ENCODE peak calls at places on chromosome 11, in five cellular contexts. G is coronary artery, S is WTC11, P is BJ, N is AG09309. B is an unnamed sample.

GRCh38 chr11:61480936-61481335 is 27.6 kb upstream of the LRRC10B start:
- DNase-seq in G (no peak), S (peak; percentile 87), P (no peak), N (no peak), B (no peak)

GRCh38 chr11:101617735-101618332 is 34.0 kb upstream of the TRPC6 start:
- DNase-seq in G (no peak), S (peak; percentile 24), P (no peak), N (no peak), B (no peak)

GRCh38 chr11:24574461-24574860 is 77.6 kb downstream of the LUZP2 start:
- DNase-seq in G (no peak), S (no peak), P (no peak), N (no peak), B (no peak)

GRCh38 chr11:34243620-34244493 is 114.0 kb downstream of the ABTB2 start:
- DNase-seq in G (no peak), S (no peak), P (peak; percentile 17), N (no peak), B (peak; percentile 85)

GRCh38 chr11:68962527-68963250 is 18.1 kb downstream of the MRGPRD start:
- DNase-seq in G (peak; percentile 69), S (no peak), P (no peak), N (no peak), B (peak; percentile 24)

GRCh38 chr11:14041040-14041439 is 78.5 kb downstream of the SPON1 start:
- DNase-seq in G (no peak), S (no peak), P (no peak), N (no peak), B (no peak)

GRCh38 chr11:120774591-120775386 is 249.1 kb upstream of the TBCEL start:
- DNase-seq in G (no peak), S (no peak), P (no peak), N (no peak), B (no peak)

GRCh38 chr11:34609850-34610249 is 11.0 kb upstream of the EHF start:
- DNase-seq in G (no peak), S (no peak), P (no peak), N (no peak), B (no peak)

GRCh38 chr11:119339581-119340334 is 925 bp downstream of the C1QTNF5 start:
- DNase-seq in G (no peak), S (peak; percentile 85), P (no peak), N (no peak), B (peak; percentile 51)

GRCh38 chr11:93908689-93909088 is 58.3 kb upstream of the VSTM5 start:
- DNase-seq in G (no peak), S (no peak), P (peak; percentile 45), N (peak; percentile 62), B (no peak)

GRCh38 chr11:76745561-76746207 is 37.5 kb upstream of the TSKU start:
- DNase-seq in G (no peak), S (no peak), P (no peak), N (no peak), B (no peak)

GRCh38 chr11:94272738-94273313 is 31.6 kb upstream of the IZUMO1R start:
- DNase-seq in G (no peak), S (no peak), P (no peak), N (no peak), B (no peak)

GRCh38 chr11:68518191-68518590 is 57.6 kb downstream of the PPP6R3 start:
- DNase-seq in G (no peak), S (no peak), P (no peak), N (no peak), B (no peak)

GRCh38 chr11:117836077-117836960 is 11.8 kb upstream of the FXYD2 start:
- DNase-seq in G (peak; percentile 45), S (no peak), P (no peak), N (no peak), B (no peak)

GRCh38 chr11:96169250-96169649 is 173.7 kb downstream of the MAML2 start:
- DNase-seq in G (no peak), S (no peak), P (no peak), N (no peak), B (no peak)

GRCh38 chr11:78749243-78749730 is 174.6 kb upstream of the NARS2 start:
- DNase-seq in G (no peak), S (no peak), P (no peak), N (no peak), B (no peak)

GRCh38 chr11:29129850-29130249 is 887.0 kb downstream of the KCNA4 start:
- DNase-seq in G (no peak), S (no peak), P (no peak), N (no peak), B (no peak)

GRCh38 chr11:103794262-103794661 is 242.2 kb upstream of the DDI1 start:
- DNase-seq in G (no peak), S (no peak), P (peak; percentile 35), N (peak; percentile 44), B (no peak)

GRCh38 chr11:75969626-75970308 is 154.8 kb downstream of the UVRAG start:
- DNase-seq in G (no peak), S (no peak), P (peak; percentile 50), N (peak; percentile 71), B (no peak)

GRCh38 chr11:120352405-120352804 is 16.2 kb downstream of the ARHGEF12 start:
- DNase-seq in G (no peak), S (no peak), P (no peak), N (no peak), B (no peak)

GRCh38 chr11:68903631-68904457 is at the start of the genes IGHMBP2 and MRPL21:
- DNase-seq in G (peak; percentile 89), S (peak; percentile 87), P (no peak), N (peak; percentile 16), B (peak; percentile 87)

GRCh38 chr11:67311556-67312082 is 8.3 kb downstream of the SSH3 start:
- DNase-seq in G (no peak), S (no peak), P (no peak), N (no peak), B (peak; percentile 24)

GRCh38 chr11:68342459-68343158 is 30.2 kb downstream of the LRP5 start:
- DNase-seq in G (no peak), S (peak; percentile 74), P (no peak), N (no peak), B (no peak)

GRCh38 chr11:118435233-118435892 is 929 bp upstream of the KMT2A start:
- DNase-seq in G (peak; percentile 75), S (peak; percentile 89), P (no peak), N (no peak), B (peak; percentile 83)

GRCh38 chr11:103659138-103659734 is 377.2 kb upstream of the DDI1 start:
- DNase-seq in G (no peak), S (peak; percentile 12), P (no peak), N (no peak), B (no peak)

GRCh38 chr11:121024989-121025388 is 1.1 kb downstream of the TBCEL start:
- DNase-seq in G (no peak), S (no peak), P (no peak), N (no peak), B (peak; percentile 9)

GRCh38 chr11:112837162-112837826 is 123.9 kb upstream of the NCAM1 start:
- DNase-seq in G (no peak), S (no peak), P (no peak), N (no peak), B (no peak)

GRCh38 chr11:67301951-67302516 is 1.3 kb upstream of the SSH3 start:
- DNase-seq in G (no peak), S (peak; percentile 60), P (no peak), N (no peak), B (no peak)

GRCh38 chr11:75856912-75857311 is 41.9 kb downstream of the UVRAG start:
- DNase-seq in G (no peak), S (no peak), P (no peak), N (no peak), B (no peak)

GRCh38 chr11:40921256-40921655 is 538.2 kb downstream of the LRRC4C start:
- DNase-seq in G (no peak), S (no peak), P (no peak), N (no peak), B (no peak)

GRCh38 chr11:40924915-40925314 is 534.5 kb downstream of the LRRC4C start:
- DNase-seq in G (no peak), S (no peak), P (no peak), N (no peak), B (no peak)
- TF ChIP-seq CTCF in G (no peak), S (no peak), P (no peak), N (no peak), B (no peak)

DNA sequence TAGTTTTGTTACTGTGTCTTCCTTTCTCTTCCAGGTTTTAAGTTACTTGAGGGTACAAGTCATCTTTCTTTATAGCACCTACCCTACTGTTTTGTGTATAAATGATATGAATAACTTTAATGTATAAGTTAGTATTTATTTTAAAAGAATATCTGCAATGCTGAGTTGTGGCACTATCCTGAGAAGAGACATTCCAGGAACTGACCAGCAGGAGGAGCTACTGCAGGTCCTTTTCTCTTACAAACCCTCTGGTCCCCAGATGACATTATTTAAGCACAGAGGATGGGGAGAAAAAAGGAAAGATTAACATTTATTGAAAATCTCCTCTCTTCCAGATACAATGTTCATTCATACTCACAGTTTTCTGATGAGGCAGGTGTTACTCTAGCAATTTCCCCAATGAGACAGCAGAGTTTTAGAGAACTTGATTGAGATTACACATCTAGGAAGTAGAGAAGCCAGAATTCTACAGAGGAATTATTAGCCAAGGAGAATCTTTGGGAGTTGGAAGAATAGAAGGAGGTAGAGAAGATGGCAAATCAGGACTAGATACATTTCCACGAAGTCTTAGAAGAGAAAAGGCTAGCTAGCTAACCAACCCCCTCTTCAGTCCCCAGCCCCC is 541.2 kb upstream of the API5 start:
- DNase-seq in G (no peak), S (peak; percentile 33), P (no peak), N (no peak), B (peak; percentile 14)
- TF ChIP-seq CTCF in G (no peak), S (peak; percentile 45), P (peak; percentile 51), N (no peak), B (peak; percentile 48)

DNA sequence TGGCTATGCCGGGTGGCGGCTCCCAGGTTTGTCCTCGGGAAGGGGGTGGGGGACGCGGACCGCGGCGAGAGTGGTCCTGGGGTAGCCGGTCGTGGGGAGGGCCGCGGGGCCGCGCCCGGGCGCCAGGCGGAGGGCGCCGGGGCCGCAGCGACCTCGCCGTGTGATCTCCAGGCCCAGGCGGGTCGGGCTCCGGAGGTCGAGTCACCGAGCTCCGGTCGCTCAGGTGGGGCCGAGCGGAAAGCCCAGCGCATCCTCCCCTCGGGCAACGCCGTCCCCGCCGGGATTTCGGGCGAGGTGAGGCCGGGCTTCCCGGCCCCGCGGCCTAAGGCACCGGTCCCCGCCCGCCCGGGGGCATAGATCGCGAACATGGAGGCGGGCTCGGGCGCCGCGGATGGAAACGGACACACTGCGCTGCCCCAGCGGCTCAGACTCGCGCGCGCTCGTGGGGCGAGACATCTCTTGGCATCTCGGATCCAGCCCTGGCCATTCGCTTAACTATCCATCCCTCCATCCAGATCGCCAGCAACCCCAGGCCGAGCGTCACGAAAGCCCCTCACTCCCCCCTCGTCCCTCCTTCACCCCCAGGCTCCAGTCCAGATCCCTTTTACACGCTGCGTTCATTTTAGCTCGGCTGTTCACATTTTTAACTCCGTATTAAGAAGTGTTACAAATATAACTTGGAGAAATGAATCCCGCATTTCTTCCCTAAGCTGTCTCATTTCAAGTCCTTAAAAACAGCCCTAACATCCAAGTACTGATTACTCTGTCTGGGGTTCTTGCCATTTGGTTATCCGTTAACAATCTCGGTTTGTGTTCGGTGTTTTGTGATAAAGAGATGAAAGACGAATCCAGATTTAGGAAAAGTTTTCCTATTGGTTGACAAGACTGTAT is 460 bp downstream of the ZC3H12C start:
- DNase-seq in G (peak; percentile 80), S (peak; percentile 54), P (no peak), N (no peak), B (peak; percentile 26)
- TF ChIP-seq CTCF in G (no peak), S (no peak), P (no peak), N (no peak), B (no peak)

DNA sequence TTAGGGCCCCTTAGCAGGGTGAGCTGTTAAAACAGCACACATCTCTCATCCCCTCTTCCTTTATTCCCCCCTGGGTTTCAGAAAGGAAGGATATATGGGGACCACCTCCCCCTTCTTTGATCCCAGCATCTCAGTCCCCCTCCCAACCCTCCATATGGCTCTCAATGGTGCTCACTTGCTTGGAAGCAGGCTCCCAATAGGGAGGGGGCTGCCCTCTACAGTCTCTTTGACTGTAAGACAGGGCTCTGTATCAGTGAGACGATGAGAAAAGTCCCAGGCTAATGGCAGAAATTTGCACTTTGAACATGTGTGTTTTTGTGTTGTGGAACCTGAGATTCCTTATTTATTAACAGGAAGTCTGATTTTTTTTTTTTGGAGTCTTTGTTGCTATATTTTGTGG is 4.2 kb upstream of the CNTF start:
- DNase-seq in G (no peak), S (no peak), P (no peak), N (no peak), B (peak; percentile 15)
- TF ChIP-seq CTCF in G (no peak), S (no peak), P (no peak), N (no peak), B (peak; percentile 17)

B was measured in activated CD8-positive, alpha-beta T cell treated with anti-CD3 and anti-CD28 coated beads for 36 hours.